ENCODE peak calls at places on chromosomes 3 and 15, in six cellular contexts. D is H9, I is IMR-90, H is mesenchymal stem cell, T is H1, E is trophoblast cell. P is an unnamed sample.

GRCh38 chr15:74053941-74054529 is 28.3 kb downstream of the GOLGA6A start:
- DNase-seq in I (peak; percentile 44), H (peak; percentile 56), E (peak; percentile 51), D (peak; percentile 80), T (peak; percentile 86), P (peak; percentile 50)

GRCh38 chr3:99645277-99646106 is 7.1 kb downstream of the COL8A1 start:
- DNase-seq in I (peak; percentile 81), H (peak; percentile 81), T (no peak), D (peak; percentile 51), E (peak; percentile 9), P (peak; percentile 31)

GRCh38 chr3:193774916-193775285 is 181.9 kb downstream of the OPA1 start:
- DNase-seq in E (no peak), D (no peak), H (no peak), I (no peak), T (no peak), P (no peak)

GRCh38 chr15:26974120-26974780 is 3.3 kb downstream of the GABRG3 start:
- DNase-seq in H (no peak), D (peak; percentile 64), E (no peak), T (peak; percentile 57), I (peak; percentile 9), P (peak; percentile 37)

GRCh38 chr3:38040400-38040799 is 1.4 kb downstream of the DLEC1 start:
- DNase-seq in D (no peak), E (no peak), I (no peak), T (no peak), H (no peak), P (no peak)

GRCh38 chr15:72866086-72866646 is 82.6 kb upstream of the ADPGK start:
- DNase-seq in I (no peak), E (peak; percentile 75), T (peak; percentile 16), H (no peak), D (no peak), P (no peak)

GRCh38 chr3:23002846-23003800 is 200.0 kb upstream of the UBE2E2 start:
- DNase-seq in D (no peak), T (no peak), I (peak; percentile 36), H (no peak), E (no peak), P (no peak)

GRCh38 chr15:53522878-53523455 is 236.5 kb downstream of the WDR72 start:
- DNase-seq in T (no peak), E (no peak), H (no peak), I (no peak), D (no peak), P (no peak)

GRCh38 chr3:72887723-72888545 is at the start of gene GXYLT2:
- DNase-seq in T (peak; percentile 80), I (peak; percentile 71), D (peak; percentile 87), E (peak; percentile 14), H (peak; percentile 80), P (peak; percentile 67)

GRCh38 chr15:64046347-64047153 is at the start of gene DAPK2:
- DNase-seq in T (peak; percentile 86), H (peak; percentile 49), I (peak; percentile 34), E (peak; percentile 51), D (peak; percentile 77), P (peak; percentile 70)

GRCh38 chr15:41648770-41649169 is 11.4 kb upstream of the MGA start:
- DNase-seq in D (no peak), I (peak; percentile 84), T (no peak), E (no peak), H (peak; percentile 23), P (no peak)

GRCh38 chr3:173983353-173983752 is 585.8 kb downstream of the NLGN1 start:
- DNase-seq in I (peak; percentile 78), D (no peak), T (no peak), H (peak; percentile 29), E (no peak), P (no peak)

DNA sequence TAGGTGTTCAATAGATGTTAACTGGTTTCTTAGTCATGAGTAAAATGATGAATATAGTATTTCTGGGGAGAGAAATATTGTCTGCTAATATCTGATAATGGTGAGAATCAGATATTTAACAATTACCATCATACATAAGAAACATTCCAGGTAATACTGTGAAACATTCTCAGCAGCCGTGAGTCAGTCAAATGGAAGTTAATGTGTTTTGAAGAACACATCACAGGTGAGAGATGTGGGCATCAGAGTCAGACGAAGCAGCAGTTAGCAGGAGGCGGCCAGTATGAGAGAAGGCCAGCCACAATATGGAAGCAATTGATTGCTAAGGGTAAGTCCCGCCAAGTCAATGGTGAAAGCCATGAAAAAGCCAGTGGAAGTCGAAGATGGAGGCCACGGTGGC is 1035.9 kb downstream of the TUSC7 start:
- DNase-seq in H (no peak), D (no peak), T (no peak), I (no peak), E (peak; percentile 54), P (no peak)
- H3K14ac ChIP-seq in H (no peak overlapping the region), D (no peak overlapping the region), T (no peak overlapping the region), I (no peak overlapping the region), E (no peak overlapping the region), P (no peak overlapping the region)

GRCh38 chr3:197076446-197076845 is 46.8 kb upstream of the MELTF start:
- DNase-seq in I (no peak), D (no peak), E (no peak), H (no peak), T (no peak), P (no peak)

GRCh38 chr3:197082871-197083270 is 53.3 kb upstream of the MELTF start:
- DNase-seq in I (peak; percentile 63), H (no peak), D (no peak), E (no peak), T (no peak), P (no peak)

GRCh38 chr3:197085137-197085536 is 55.5 kb upstream of the MELTF start:
- DNase-seq in H (no peak), D (no peak), I (no peak), E (no peak), T (no peak), P (no peak)

GRCh38 chr3:197083486-197083885 is 53.9 kb upstream of the MELTF start:
- DNase-seq in H (peak; percentile 73), I (peak; percentile 88), T (no peak), E (no peak), D (no peak), P (no peak)

GRCh38 chr3:197080344-197080743 is 50.7 kb upstream of the MELTF start:
- DNase-seq in D (no peak), E (no peak), T (no peak), H (no peak), I (no peak), P (no peak)
- H3K14ac ChIP-seq in D (no peak overlapping the region), E (no peak overlapping the region), T (no peak overlapping the region), H (no peak overlapping the region), I (no peak overlapping the region), P (no peak overlapping the region)

GRCh38 chr15:48032911-48033310 is 87.9 kb upstream of the SLC24A5 start:
- DNase-seq in H (no peak), T (no peak), E (no peak), I (no peak), D (no peak), P (no peak)

GRCh38 chr15:48031466-48031865 is 89.3 kb upstream of the SLC24A5 start:
- DNase-seq in E (no peak), D (no peak), I (no peak), T (no peak), H (no peak), P (no peak)

GRCh38 chr15:48028712-48029111 is 92.1 kb upstream of the SLC24A5 start:
- DNase-seq in H (no peak), D (no peak), T (no peak), I (no peak), E (no peak), P (no peak)

GRCh38 chr15:48029656-48030055 is 91.1 kb upstream of the SLC24A5 start:
- DNase-seq in E (no peak), T (no peak), H (no peak), D (no peak), I (no peak), P (no peak)

DNA sequence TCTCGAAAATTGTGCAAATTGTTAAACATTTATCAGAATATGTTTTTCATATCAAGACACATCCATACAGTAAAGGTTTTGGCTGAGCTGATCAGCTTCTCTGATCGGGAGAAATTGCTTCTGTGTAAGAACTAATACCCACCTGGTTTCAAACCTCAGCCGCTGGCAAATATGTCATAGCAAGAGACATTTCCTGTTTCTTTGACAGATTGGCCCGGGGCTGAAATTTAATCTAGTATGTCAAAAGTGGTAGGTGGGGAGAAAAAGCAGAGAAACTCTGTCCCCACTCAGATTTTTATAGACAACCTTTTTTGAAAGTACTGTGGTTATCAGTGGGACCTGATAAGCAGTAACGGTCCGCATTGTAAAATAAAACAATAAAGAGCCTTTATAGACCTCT is 88.8 kb upstream of the SLC24A5 start:
- DNase-seq in T (no peak), I (no peak), D (no peak), E (no peak), H (no peak), P (no peak)
- H3K14ac ChIP-seq in T (no peak overlapping the region), I (no peak overlapping the region), D (no peak overlapping the region), E (no peak overlapping the region), H (no peak overlapping the region), P (no peak overlapping the region)

GRCh38 chr15:78749831-78750230 is 61.4 kb downstream of the ADAMTS7 start:
- DNase-seq in E (no peak), I (no peak), T (peak; percentile 35), H (no peak), D (no peak), P (no peak)
- H3K14ac ChIP-seq in E (no peak overlapping the region), I (no peak overlapping the region), T (no peak overlapping the region), H (no peak overlapping the region), D (no peak overlapping the region), P (peak overlapping the region; percentile 56)

DNA sequence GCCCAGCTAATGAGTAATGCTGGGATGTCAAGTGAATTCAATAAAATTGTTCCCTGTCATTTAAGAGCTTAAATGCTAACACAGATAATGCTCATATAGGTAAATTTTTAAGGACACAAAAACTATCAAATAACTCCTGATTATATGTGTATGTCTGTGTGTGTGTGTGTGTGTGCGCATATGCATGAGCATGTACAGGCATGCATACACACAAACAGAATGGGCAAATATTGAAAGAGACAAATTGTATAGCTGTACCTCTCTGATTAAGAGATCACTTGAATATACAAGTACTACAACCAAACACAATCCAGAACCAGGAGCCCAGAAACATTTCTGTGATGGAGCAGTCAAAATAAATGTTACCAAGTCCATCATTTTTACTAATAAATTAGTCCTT is 145.4 kb downstream of the CD47 start:
- DNase-seq in D (no peak), H (no peak), I (no peak), E (no peak), T (no peak), P (no peak)
- H3K14ac ChIP-seq in D (no peak overlapping the region), H (no peak overlapping the region), I (no peak overlapping the region), E (no peak overlapping the region), T (no peak overlapping the region), P (no peak overlapping the region)